ENCODE peak calls at places on chromosomes 6 and 20, in ten cellular contexts. G is hypothalamus; V is effector memory CD8-positive, alpha-beta T cell; J is amygdala; A is aorta; B is activated T-helper 9 cell treated with anti-CD3 and anti-CD28 coated beads, Interleukin-2, amount 50 U/mL, for 16 hours; L is activated CD4-positive, alpha-beta T cell treated with anti-CD3 and anti-CD28 coated beads for 4 hours; F is stimulated activated naive CD4-positive, alpha-beta T cell treated with Interleukin-2 at 50 U/mL for 16 hours; Q is NCI-H69; Y is naive thymus-derived CD8-positive, alpha-beta T cell. O is an unnamed sample.

GRCh38 chr6:87393026-87393622 is 14.6 kb upstream of the CFAP206 start:
- DNase-seq in G (no peak), V (peak), J (no peak), A (no peak), B (no peak), L (peak), F (peak), Q (peak), Y (peak), O (peak)

GRCh38 chr6:169640347-169640972 is 61.4 kb downstream of the WDR27 start:
- DNase-seq in G (no peak), V (no peak), J (no peak), A (no peak), B (no peak), L (no peak), F (no peak), Q (no peak), Y (no peak), O (no peak)

GRCh38 chr6:57173056-57173885 is 1.1 kb downstream of the BAG2 start:
- DNase-seq in G (no peak), V (no peak), J (no peak), A (no peak), B (no peak), L (peak), F (peak), Q (peak), Y (peak), O (peak)

GRCh38 chr6:26383624-26384417 is 913 bp downstream of the BTN2A2 start:
- DNase-seq in G (no peak), V (no peak), J (no peak), A (no peak), B (no peak), L (no peak), F (no peak), Q (peak), Y (no peak), O (peak)

GRCh38 chr6:52392944-52393343 is 27.2 kb upstream of the EFHC1 start:
- DNase-seq in G (no peak), V (no peak), J (no peak), A (no peak), B (no peak), L (no peak), F (no peak), Q (no peak), Y (no peak), O (no peak)

GRCh38 chr6:147654103-147654845 is 145.8 kb downstream of the SAMD5 start:
- DNase-seq in G (no peak), V (no peak), J (no peak), A (no peak), B (no peak), L (no peak), F (no peak), Q (no peak), Y (no peak), O (no peak)

GRCh38 chr20:55057779-55058415 is 582.5 kb downstream of the DOK5 start:
- DNase-seq in G (no peak), V (no peak), J (no peak), A (no peak), B (no peak), L (no peak), F (no peak), Q (peak), Y (no peak), O (no peak)

GRCh38 chr6:28217890-28218289 is 7.2 kb upstream of the ZSCAN9 start:
- DNase-seq in G (no peak), V (no peak), J (no peak), A (no peak), B (no peak), L (no peak), F (no peak), Q (no peak), Y (no peak), O (no peak)

GRCh38 chr6:16432075-16433032 is 194.0 kb downstream of the GMPR start:
- DNase-seq in G (no peak), V (no peak), J (no peak), A (peak), B (no peak), L (no peak), F (no peak), Q (peak), Y (no peak), O (peak)

GRCh38 chr6:152057832-152058498 is 250.5 kb downstream of the ESR1 start:
- DNase-seq in G (no peak), V (no peak), J (no peak), A (no peak), B (no peak), L (no peak), F (no peak), Q (no peak), Y (no peak), O (no peak)

GRCh38 chr6:116511424-116512131 is at the start of gene CALHM5:
- DNase-seq in G (no peak), V (no peak), J (no peak), A (peak), B (no peak), L (no peak), F (no peak), Q (peak), Y (no peak), O (peak)

GRCh38 chr6:138455746-138456392 is 43.4 kb downstream of the NHSL1 start:
- DNase-seq in G (no peak), V (no peak), J (no peak), A (no peak), B (no peak), L (peak), F (no peak), Q (peak), Y (peak), O (peak)

GRCh38 chr6:16773376-16773775 is 12.1 kb upstream of the ATXN1 start:
- DNase-seq in G (no peak), V (no peak), J (no peak), A (no peak), B (no peak), L (no peak), F (no peak), Q (no peak), Y (no peak), O (no peak)

GRCh38 chr6:159693894-159694545 is 979 bp upstream of the SOD2 start:
- DNase-seq in G (no peak), V (peak), J (no peak), A (peak), B (no peak), L (peak), F (peak), Q (no peak), Y (peak), O (no peak)

GRCh38 chr6:55664581-55665223 is 85.7 kb upstream of the HMGCLL1 start:
- DNase-seq in G (no peak), V (no peak), J (no peak), A (no peak), B (no peak), L (no peak), F (no peak), Q (no peak), Y (no peak), O (no peak)

GRCh38 chr20:16764560-16764959 is 16.4 kb downstream of the OTOR start:
- DNase-seq in G (no peak), V (no peak), J (no peak), A (no peak), B (no peak), L (no peak), F (no peak), Q (no peak), Y (no peak), O (no peak)

GRCh38 chr6:18654821-18655220 is 267.7 kb downstream of the RNF144B start:
- DNase-seq in G (no peak), V (no peak), J (no peak), A (no peak), B (no peak), L (no peak), F (no peak), Q (no peak), Y (no peak), O (no peak)

GRCh38 chr6:169659820-169660610 is 41.8 kb downstream of the WDR27 start:
- DNase-seq in G (no peak), V (no peak), J (no peak), A (no peak), B (no peak), L (no peak), F (no peak), Q (no peak), Y (no peak), O (no peak)

GRCh38 chr6:130935978-130936377 is 108.8 kb downstream of the SMLR1 start:
- DNase-seq in G (no peak), V (no peak), J (no peak), A (no peak), B (no peak), L (no peak), F (no peak), Q (no peak), Y (no peak), O (no peak)

GRCh38 chr20:3814928-3815495 is 5.3 kb upstream of the AP5S1 start:
- DNase-seq in G (no peak), V (no peak), J (no peak), A (no peak), B (no peak), L (no peak), F (no peak), Q (no peak), Y (no peak), O (no peak)

GRCh38 chr6:29011276-29011734 is 6.2 kb upstream of the ZNF311 start:
- DNase-seq in G (no peak), V (no peak), J (no peak), A (peak), B (no peak), L (peak), F (peak), Q (peak), Y (peak), O (peak)

GRCh38 chr20:23826541-23827018 is at the start of gene CST2:
- DNase-seq in G (no peak), V (no peak), J (no peak), A (no peak), B (no peak), L (no peak), F (no peak), Q (no peak), Y (no peak), O (no peak)

GRCh38 chr20:63060057-63060991 is 53.6 kb upstream of the BHLHE23 start:
- DNase-seq in G (no peak), V (no peak), J (no peak), A (peak), B (no peak), L (no peak), F (no peak), Q (peak), Y (no peak), O (peak)

GRCh38 chr6:14673201-14673600 is 555.6 kb downstream of the CD83 start:
- DNase-seq in G (no peak), V (no peak), J (no peak), A (no peak), B (no peak), L (no peak), F (no peak), Q (no peak), Y (no peak), O (no peak)

GRCh38 chr20:48574383-48574782 is 253.4 kb downstream of the PREX1 start:
- DNase-seq in G (no peak), V (no peak), J (no peak), A (no peak), B (no peak), L (no peak), F (no peak), Q (peak), Y (no peak), O (peak)

GRCh38 chr20:39269031-39269461 is 306.9 kb downstream of the DHX35 start:
- DNase-seq in G (no peak), V (no peak), J (peak), A (no peak), B (peak), L (no peak), F (no peak), Q (peak), Y (no peak), O (peak)

GRCh38 chr6:6699741-6700367 is 111.3 kb downstream of the LY86 start:
- DNase-seq in G (no peak), V (no peak), J (peak), A (peak), B (no peak), L (no peak), F (no peak), Q (peak), Y (no peak), O (peak)

GRCh38 chr20:63182425-63182824 is 33.5 kb downstream of the YTHDF1 start:
- DNase-seq in G (no peak), V (no peak), J (no peak), A (no peak), B (no peak), L (no peak), F (no peak), Q (no peak), Y (no peak), O (no peak)

GRCh38 chr6:128731249-128732165 is 151.4 kb upstream of the LAMA2 start:
- DNase-seq in G (no peak), V (no peak), J (no peak), A (no peak), B (no peak), L (no peak), F (no peak), Q (peak), Y (peak), O (peak)

GRCh38 chr20:13111249-13111911 is 102.6 kb downstream of the SPTLC3 start:
- DNase-seq in G (no peak), V (no peak), J (no peak), A (no peak), B (no peak), L (no peak), F (no peak), Q (peak), Y (no peak), O (no peak)

GRCh38 chr6:6730831-6731230 is 142.3 kb downstream of the LY86 start:
- DNase-seq in G (no peak), V (no peak), J (no peak), A (peak), B (no peak), L (no peak), F (no peak), Q (no peak), Y (no peak), O (no peak)

GRCh38 chr6:116443105-116443504 is 18.1 kb upstream of the CALHM6 start:
- DNase-seq in G (no peak), V (no peak), J (no peak), A (no peak), B (no peak), L (no peak), F (no peak), Q (no peak), Y (no peak), O (no peak)

GRCh38 chr6:20168668-20169633 is 43.3 kb downstream of the MBOAT1 start:
- DNase-seq in G (no peak), V (no peak), J (no peak), A (no peak), B (no peak), L (no peak), F (no peak), Q (peak), Y (no peak), O (no peak)

GRCh38 chr6:33959661-33960344 is 156.0 kb upstream of the MLN start:
- DNase-seq in G (no peak), V (no peak), J (no peak), A (no peak), B (no peak), L (no peak), F (no peak), Q (peak), Y (no peak), O (no peak)

GRCh38 chr6:134457941-134458340 is 140.0 kb upstream of the SGK1 start:
- DNase-seq in G (no peak), V (no peak), J (no peak), A (no peak), B (no peak), L (no peak), F (no peak), Q (no peak), Y (no peak), O (no peak)

GRCh38 chr6:46655803-46656202 is 3.0 kb downstream of the SLC25A27 start:
- DNase-seq in G (no peak), V (no peak), J (no peak), A (no peak), B (no peak), L (no peak), F (no peak), Q (peak), Y (no peak), O (peak)

GRCh38 chr6:109579361-109579760 is 96.3 kb upstream of the ZBTB24 start:
- DNase-seq in G (no peak), V (no peak), J (no peak), A (no peak), B (no peak), L (no peak), F (no peak), Q (no peak), Y (no peak), O (peak)

O was measured in A673.